ENCODE peak calls at places on chromosomes 7 and 10, in five cellular contexts. One of them, this sample, is unnamed.

GRCh38 chr10:74213571-74214162 is 62.6 kb downstream of the ADK start:
- DNase-seq in neural progenitor cell: no peak
- DNase-seq in OCI-LY7: peak; percentile 40
- DNase-seq in GM23248: peak; percentile 61
- DNase-seq in HCT116: peak; percentile 35
- DNase-seq in this sample: peak; percentile 18

GRCh38 chr10:15293862-15294835 is 76.9 kb downstream of the FAM171A1 start:
- DNase-seq in OCI-LY7: no peak
- DNase-seq in neural progenitor cell: no peak
- DNase-seq in HCT116: no peak
- DNase-seq in GM23248: peak; percentile 63
- DNase-seq in this sample: no peak

GRCh38 chr7:55242613-55243012 is 122.5 kb upstream of the LANCL2 start:
- DNase-seq in HCT116: no peak
- DNase-seq in OCI-LY7: no peak
- DNase-seq in neural progenitor cell: no peak
- DNase-seq in GM23248: peak; percentile 62
- DNase-seq in this sample: no peak

GRCh38 chr7:43053968-43054367 is 58.5 kb upstream of the HECW1 start:
- DNase-seq in neural progenitor cell: no peak
- DNase-seq in HCT116: no peak
- DNase-seq in GM23248: no peak
- DNase-seq in OCI-LY7: no peak
- DNase-seq in this sample: no peak

GRCh38 chr7:94364816-94365215 is 29.9 kb upstream of the COL1A2 start:
- DNase-seq in OCI-LY7: no peak
- DNase-seq in HCT116: no peak
- DNase-seq in GM23248: peak; percentile 68
- DNase-seq in neural progenitor cell: no peak
- DNase-seq in this sample: no peak

GRCh38 chr7:16846611-16847165 is 35.1 kb downstream of the AGR3 start:
- DNase-seq in HCT116: no peak
- DNase-seq in GM23248: no peak
- DNase-seq in OCI-LY7: no peak
- DNase-seq in neural progenitor cell: no peak
- DNase-seq in this sample: no peak

GRCh38 chr7:140397784-140398750 is at the start of gene SLC37A3:
- DNase-seq in HCT116: peak; percentile 49
- DNase-seq in GM23248: peak; percentile 94
- DNase-seq in OCI-LY7: peak; percentile 83
- DNase-seq in neural progenitor cell: peak; percentile 95
- DNase-seq in this sample: peak; percentile 95

GRCh38 chr10:18325889-18326531 is 185.8 kb downstream of the CACNB2 start:
- DNase-seq in GM23248: no peak
- DNase-seq in OCI-LY7: no peak
- DNase-seq in neural progenitor cell: no peak
- DNase-seq in HCT116: no peak
- DNase-seq in this sample: no peak

GRCh38 chr10:61841338-61841875 is 60.1 kb upstream of the ARID5B start:
- DNase-seq in HCT116: no peak
- DNase-seq in neural progenitor cell: no peak
- DNase-seq in OCI-LY7: no peak
- DNase-seq in GM23248: no peak
- DNase-seq in this sample: no peak

GRCh38 chr10:69318997-69319727 is 40.9 kb downstream of the HK1 start:
- DNase-seq in neural progenitor cell: peak; percentile 66
- DNase-seq in OCI-LY7: peak; percentile 18
- DNase-seq in HCT116: no peak
- DNase-seq in GM23248: peak; percentile 88
- DNase-seq in this sample: peak; percentile 71

GRCh38 chr10:96496281-96496925 is 17.3 kb downstream of the TLL2 start:
- DNase-seq in neural progenitor cell: peak; percentile 72
- DNase-seq in OCI-LY7: no peak
- DNase-seq in GM23248: peak; percentile 65
- DNase-seq in HCT116: no peak
- DNase-seq in this sample: peak; percentile 69

GRCh38 chr10:75191821-75192568 is 18.6 kb upstream of the VDAC2 start:
- DNase-seq in GM23248: peak; percentile 95
- DNase-seq in HCT116: no peak
- DNase-seq in neural progenitor cell: no peak
- DNase-seq in OCI-LY7: no peak
- DNase-seq in this sample: peak; percentile 85

DNA sequence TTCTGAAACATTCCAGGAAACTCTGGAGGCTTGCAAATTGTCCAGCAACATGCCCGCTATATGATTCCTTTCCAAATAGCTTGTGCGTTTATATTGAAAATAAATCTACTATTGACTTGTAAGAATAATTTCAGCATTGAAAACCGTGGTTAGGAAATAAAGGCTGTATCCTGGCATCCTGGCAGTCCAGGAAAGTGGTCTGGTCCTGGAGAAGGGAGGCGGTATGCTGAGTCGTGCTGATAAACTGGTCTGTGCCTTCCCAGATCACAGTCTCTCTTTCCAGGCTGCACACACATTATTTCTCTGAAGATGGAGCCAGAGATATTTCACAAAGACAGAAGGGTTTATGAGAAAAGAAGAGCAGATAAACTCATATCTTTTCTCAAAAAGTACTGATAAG is 350.1 kb upstream of the COBL start:
- DNase-seq in neural progenitor cell: no peak
- DNase-seq in OCI-LY7: no peak
- DNase-seq in GM23248: no peak
- DNase-seq in HCT116: no peak
- DNase-seq in this sample: no peak
- H3K4me1 ChIP-seq in neural progenitor cell: peaks cover 14% of the 10 kb centered on the region
- H3K4me1 ChIP-seq in OCI-LY7: no peaks in the 10 kb centered on the region
- H3K4me1 ChIP-seq in GM23248: no peaks in the 10 kb centered on the region
- H3K4me1 ChIP-seq in HCT116: no peaks in the 10 kb centered on the region
- H3K4me1 ChIP-seq in this sample: no peaks in the 10 kb centered on the region

GRCh38 chr7:151107882-151108281 is 21.6 kb downstream of the AGAP3 start:
- DNase-seq in HCT116: no peak
- DNase-seq in OCI-LY7: no peak
- DNase-seq in neural progenitor cell: no peak
- DNase-seq in GM23248: no peak
- DNase-seq in this sample: no peak

GRCh38 chr7:151110236-151110940 is 24.1 kb downstream of the AGAP3 start:
- DNase-seq in OCI-LY7: no peak
- DNase-seq in GM23248: no peak
- DNase-seq in neural progenitor cell: no peak
- DNase-seq in HCT116: no peak
- DNase-seq in this sample: no peak

GRCh38 chr7:151113344-151114150 is 27.3 kb downstream of the AGAP3 start:
- DNase-seq in GM23248: peak; percentile 51
- DNase-seq in HCT116: peak; percentile 76
- DNase-seq in neural progenitor cell: peak; percentile 79
- DNase-seq in OCI-LY7: no peak
- DNase-seq in this sample: peak; percentile 69

GRCh38 chr7:151109094-151110048 is 23.1 kb downstream of the AGAP3 start:
- DNase-seq in OCI-LY7: no peak
- DNase-seq in HCT116: no peak
- DNase-seq in GM23248: peak; percentile 71
- DNase-seq in neural progenitor cell: no peak
- DNase-seq in this sample: peak; percentile 56

DNA sequence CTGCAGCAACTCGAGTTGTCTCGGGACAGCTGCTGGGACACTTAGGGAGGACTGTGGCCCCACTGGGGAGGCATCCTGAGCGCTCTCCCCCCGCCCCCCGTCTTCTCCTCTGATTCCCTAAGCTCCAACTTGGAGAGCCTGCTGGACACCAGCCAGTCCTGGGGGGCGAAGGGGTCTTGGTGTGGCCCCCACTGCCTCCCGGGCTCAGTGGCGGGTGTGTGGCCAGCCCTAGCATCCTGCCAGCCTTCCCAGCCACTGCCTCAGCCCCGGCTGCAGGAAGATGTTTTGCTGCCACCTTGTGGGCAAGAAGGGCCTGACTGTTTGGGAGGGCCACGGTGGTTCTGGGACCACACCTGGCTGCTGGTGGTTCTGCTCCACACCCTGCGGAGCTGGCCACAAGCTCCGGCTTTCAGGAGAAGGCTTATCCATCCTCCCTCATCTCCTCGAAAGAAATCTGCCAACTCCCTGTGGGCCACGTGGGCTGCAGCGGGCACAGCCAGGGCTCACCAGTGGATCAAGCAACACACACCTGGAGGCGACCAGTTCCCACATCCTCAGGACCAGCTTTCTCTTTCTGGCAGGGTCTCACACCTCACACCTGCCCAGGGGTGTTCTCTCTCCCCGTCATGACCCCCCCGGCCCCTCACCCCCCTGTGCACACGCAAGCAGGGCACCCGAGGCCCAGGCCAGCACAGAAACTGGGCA is 24.8 kb downstream of the AGAP3 start:
- DNase-seq in OCI-LY7: peak; percentile 74
- DNase-seq in HCT116: no peak
- DNase-seq in neural progenitor cell: peak; percentile 87
- DNase-seq in GM23248: peak; percentile 86
- DNase-seq in this sample: peak; percentile 87
- TF ChIP-seq EZH2phosphoT487 in OCI-LY7: no peak
- TF ChIP-seq EZH2phosphoT487 in HCT116: no peak
- TF ChIP-seq EZH2phosphoT487 in neural progenitor cell: no peak
- TF ChIP-seq EZH2phosphoT487 in GM23248: no peak
- TF ChIP-seq EZH2phosphoT487 in this sample: no peak

GRCh38 chr7:76358053-76358477 is 726 bp downstream of the YWHAG start:
- DNase-seq in OCI-LY7: peak; percentile 64
- DNase-seq in GM23248: peak; percentile 72
- DNase-seq in HCT116: no peak
- DNase-seq in neural progenitor cell: peak; percentile 68
- DNase-seq in this sample: peak; percentile 79
- H3K4me1 ChIP-seq in OCI-LY7: peaks cover 25% of the 10 kb centered on the region
- H3K4me1 ChIP-seq in GM23248: peaks cover 24% of the 10 kb centered on the region
- H3K4me1 ChIP-seq in HCT116: peaks cover 51% of the 10 kb centered on the region
- H3K4me1 ChIP-seq in neural progenitor cell: peaks cover 30% of the 10 kb centered on the region
- H3K4me1 ChIP-seq in this sample: peaks cover 21% of the 10 kb centered on the region

DNA sequence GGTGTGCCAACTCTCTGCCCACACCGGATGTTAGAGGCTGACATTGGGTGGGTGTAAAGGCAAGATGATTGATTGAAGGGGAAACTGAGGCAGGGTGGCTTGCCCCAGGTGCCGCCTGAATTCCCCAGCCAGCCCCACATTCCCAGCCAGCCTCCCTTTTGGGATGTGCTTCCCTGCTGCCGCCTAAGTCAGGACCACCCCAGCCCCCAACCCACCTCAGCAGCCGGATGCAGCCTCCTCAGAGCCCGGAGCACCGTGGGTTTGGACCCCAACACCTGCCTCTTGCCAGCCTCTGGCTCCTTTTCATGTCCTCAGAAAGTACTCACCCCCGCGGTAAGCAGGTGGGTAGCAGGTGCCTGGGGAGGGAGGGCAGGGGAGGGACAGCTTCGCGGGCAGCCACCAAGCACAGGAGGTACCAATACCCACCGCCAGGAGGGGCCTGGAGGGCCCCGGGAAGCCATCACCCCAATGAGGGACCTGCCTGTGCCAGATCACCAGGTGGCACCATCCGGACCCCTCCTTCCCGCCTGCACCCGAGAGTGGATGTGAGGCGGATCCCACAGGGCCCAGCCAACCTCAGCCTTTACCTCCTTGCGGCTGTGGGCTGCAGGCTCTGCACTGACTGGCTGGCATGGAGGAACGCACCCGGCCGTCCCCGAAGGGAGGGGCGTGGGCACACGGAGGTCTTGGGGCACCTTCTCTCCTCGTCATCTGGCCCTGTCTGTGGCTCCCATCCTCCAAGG is 60.5 kb downstream of the PWWP2B start:
- DNase-seq in GM23248: no peak
- DNase-seq in neural progenitor cell: no peak
- DNase-seq in HCT116: no peak
- DNase-seq in OCI-LY7: peak; percentile 54
- DNase-seq in this sample: no peak
- TF ChIP-seq EZH2phosphoT487 in GM23248: no peak
- TF ChIP-seq EZH2phosphoT487 in neural progenitor cell: no peak
- TF ChIP-seq EZH2phosphoT487 in HCT116: no peak
- TF ChIP-seq EZH2phosphoT487 in OCI-LY7: no peak
- TF ChIP-seq EZH2phosphoT487 in this sample: no peak

DNA sequence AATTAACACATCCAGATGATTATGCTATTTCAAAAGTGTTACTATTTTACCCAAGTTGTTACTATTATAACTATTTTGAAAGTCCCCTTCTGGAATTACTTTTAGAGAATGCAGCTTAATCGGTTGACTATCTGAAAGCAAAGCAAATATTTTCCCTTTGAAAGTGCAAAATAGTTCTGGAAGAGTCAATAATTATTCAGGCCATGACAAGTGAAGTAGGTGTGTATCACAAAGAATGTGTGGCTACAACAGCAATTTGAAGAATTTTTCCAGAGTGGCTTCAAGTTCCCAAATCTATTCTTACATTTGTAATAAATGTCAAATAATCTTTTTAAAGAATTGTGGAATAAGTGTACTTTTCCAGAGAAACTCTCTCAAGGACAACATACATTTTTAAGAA is 42.8 kb downstream of the RNLS start:
- DNase-seq in GM23248: no peak
- DNase-seq in neural progenitor cell: no peak
- DNase-seq in OCI-LY7: no peak
- DNase-seq in HCT116: no peak
- DNase-seq in this sample: no peak
- H3K4me1 ChIP-seq in GM23248: peaks cover 24% of the 10 kb centered on the region
- H3K4me1 ChIP-seq in neural progenitor cell: peaks cover 17% of the 10 kb centered on the region
- H3K4me1 ChIP-seq in OCI-LY7: no peaks in the 10 kb centered on the region
- H3K4me1 ChIP-seq in HCT116: no peaks in the 10 kb centered on the region
- H3K4me1 ChIP-seq in this sample: no peaks in the 10 kb centered on the region

DNA sequence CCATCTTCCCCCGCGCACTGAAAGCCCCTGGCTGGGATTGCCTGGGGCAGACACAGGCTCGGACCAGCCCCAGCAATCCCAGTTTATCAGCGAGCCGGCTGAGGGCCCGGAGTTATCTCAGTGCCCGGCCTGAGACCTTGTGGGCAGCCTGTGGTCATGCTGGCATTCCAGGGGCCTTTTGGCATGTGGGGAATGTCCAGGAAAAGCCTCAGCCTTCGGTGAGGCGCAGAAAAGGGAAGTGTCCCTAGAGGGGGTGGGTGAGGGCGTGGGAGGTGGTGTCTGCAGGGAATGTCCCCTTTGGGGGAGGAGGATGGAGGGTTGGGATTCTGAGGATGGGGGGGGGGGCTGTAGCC is 167.9 kb upstream of the TNRC18 start:
- DNase-seq in neural progenitor cell: peak; percentile 71
- DNase-seq in HCT116: no peak
- DNase-seq in OCI-LY7: no peak
- DNase-seq in GM23248: peak; percentile 83
- DNase-seq in this sample: peak; percentile 36
- TF ChIP-seq EZH2phosphoT487 in neural progenitor cell: no peak
- TF ChIP-seq EZH2phosphoT487 in HCT116: no peak
- TF ChIP-seq EZH2phosphoT487 in OCI-LY7: no peak
- TF ChIP-seq EZH2phosphoT487 in GM23248: no peak
- TF ChIP-seq EZH2phosphoT487 in this sample: no peak

GRCh38 chr10:132590752-132591121 is 53.1 kb downstream of the INPP5A start:
- DNase-seq in GM23248: no peak
- DNase-seq in HCT116: no peak
- DNase-seq in neural progenitor cell: no peak
- DNase-seq in OCI-LY7: no peak
- DNase-seq in this sample: no peak

GRCh38 chr10:132589681-132590080 is 52.1 kb downstream of the INPP5A start:
- DNase-seq in GM23248: no peak
- DNase-seq in HCT116: no peak
- DNase-seq in OCI-LY7: no peak
- DNase-seq in neural progenitor cell: no peak
- DNase-seq in this sample: no peak

GRCh38 chr10:132591166-132591971 is 53.8 kb downstream of the INPP5A start:
- DNase-seq in OCI-LY7: no peak
- DNase-seq in neural progenitor cell: no peak
- DNase-seq in HCT116: no peak
- DNase-seq in GM23248: peak; percentile 56
- DNase-seq in this sample: peak; percentile 75

GRCh38 chr10:132589015-132589414 is 51.4 kb downstream of the INPP5A start:
- DNase-seq in GM23248: no peak
- DNase-seq in HCT116: no peak
- DNase-seq in neural progenitor cell: no peak
- DNase-seq in OCI-LY7: no peak
- DNase-seq in this sample: no peak

GRCh38 chr10:132590094-132590751 is 52.6 kb downstream of the INPP5A start:
- DNase-seq in GM23248: no peak
- DNase-seq in OCI-LY7: no peak
- DNase-seq in HCT116: no peak
- DNase-seq in neural progenitor cell: no peak
- DNase-seq in this sample: no peak
- H3K4me1 ChIP-seq in GM23248: peaks cover 16% of the 10 kb centered on the region
- H3K4me1 ChIP-seq in OCI-LY7: peaks cover 23% of the 10 kb centered on the region
- H3K4me1 ChIP-seq in HCT116: peaks cover 16% of the 10 kb centered on the region
- H3K4me1 ChIP-seq in neural progenitor cell: peaks cover 13% of the 10 kb centered on the region
- H3K4me1 ChIP-seq in this sample: peaks cover 24% of the 10 kb centered on the region

This sample was measured in hepatocyte.